ENCODE peak calls at places on chromosomes 6 and 20, in five cellular contexts. T is A549, H is GM12878, E is HepG2, F is K562. U is an unnamed sample.

GRCh38 chr20:10802201-10802600 is 128.4 kb upstream of the JAG1 start:
- DNase-seq in T (no peak), H (no peak), E (no peak), F (no peak), U (peak; percentile 66)

GRCh38 chr6:124002377-124003081 is 198.9 kb downstream of the NKAIN2 start:
- DNase-seq in T (no peak), H (no peak), E (no peak), F (no peak), U (no peak)

GRCh38 chr6:161564951-161565350 is 291.1 kb upstream of the AGPAT4 start:
- DNase-seq in T (no peak), H (no peak), E (no peak), F (no peak), U (no peak)

GRCh38 chr6:142300758-142301251 is 1.0 kb upstream of the ADGRG6 start:
- DNase-seq in T (peak; percentile 12), H (no peak), E (peak; percentile 52), F (no peak), U (peak; percentile 71)

GRCh38 chr6:2203264-2203663 is 42.1 kb downstream of the GMDS start:
- DNase-seq in T (no peak), H (no peak), E (no peak), F (no peak), U (no peak)

GRCh38 chr6:7107578-7108195 is at the start of gene RREB1:
- DNase-seq in T (peak; percentile 85), H (no peak), E (peak; percentile 67), F (peak; percentile 93), U (peak; percentile 54)

GRCh38 chr6:139967497-139967896 is 593.0 kb upstream of the CITED2 start:
- DNase-seq in T (no peak), H (no peak), E (no peak), F (no peak), U (peak; percentile 57)

GRCh38 chr6:3440911-3441310 is 15.9 kb downstream of the SLC22A23 start:
- DNase-seq in T (no peak), H (no peak), E (no peak), F (no peak), U (no peak)

GRCh38 chr6:57303931-57304681 is 13.3 kb upstream of the PRIM2 start:
- DNase-seq in T (no peak), H (no peak), E (no peak), F (no peak), U (no peak)

GRCh38 chr6:7432391-7433207 is 43.0 kb downstream of the RIOK1 start:
- DNase-seq in T (no peak), H (no peak), E (peak; percentile 23), F (no peak), U (no peak)

GRCh38 chr20:8858181-8858794 is 210.6 kb upstream of the PLCB4 start:
- DNase-seq in T (no peak), H (no peak), E (peak; percentile 34), F (no peak), U (peak; percentile 21)

GRCh38 chr6:53673138-53673801 is 7.7 kb upstream of the KLHL31 start:
- DNase-seq in T (peak; percentile 21), H (no peak), E (peak; percentile 71), F (no peak), U (peak; percentile 83)

DNA sequence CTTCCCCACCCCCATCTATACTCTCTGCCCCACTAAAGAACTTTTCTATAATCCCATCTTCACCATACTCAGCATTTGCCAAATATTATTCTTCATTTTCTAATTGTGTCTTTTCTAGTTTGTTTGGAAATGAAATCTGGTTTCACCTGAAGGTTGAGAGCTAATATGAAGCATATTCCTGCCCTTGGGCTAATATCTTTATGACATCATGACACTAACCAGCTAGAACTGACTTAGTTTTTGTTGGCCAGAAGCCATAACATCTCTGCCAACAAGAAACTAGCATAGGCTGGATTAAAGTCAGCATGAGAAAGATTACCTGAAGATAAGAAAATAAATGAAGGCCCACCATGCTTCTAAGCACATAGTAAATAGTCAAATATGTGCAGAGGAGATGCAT is 16.7 kb downstream of the UNC5CL start:
- DNase-seq in T (no peak), H (no peak), E (no peak), F (no peak), U (no peak)
- TF ChIP-seq SMC3 in T (no peak), H (no peak), E (no peak), F (no peak), U (no peak)

DNA sequence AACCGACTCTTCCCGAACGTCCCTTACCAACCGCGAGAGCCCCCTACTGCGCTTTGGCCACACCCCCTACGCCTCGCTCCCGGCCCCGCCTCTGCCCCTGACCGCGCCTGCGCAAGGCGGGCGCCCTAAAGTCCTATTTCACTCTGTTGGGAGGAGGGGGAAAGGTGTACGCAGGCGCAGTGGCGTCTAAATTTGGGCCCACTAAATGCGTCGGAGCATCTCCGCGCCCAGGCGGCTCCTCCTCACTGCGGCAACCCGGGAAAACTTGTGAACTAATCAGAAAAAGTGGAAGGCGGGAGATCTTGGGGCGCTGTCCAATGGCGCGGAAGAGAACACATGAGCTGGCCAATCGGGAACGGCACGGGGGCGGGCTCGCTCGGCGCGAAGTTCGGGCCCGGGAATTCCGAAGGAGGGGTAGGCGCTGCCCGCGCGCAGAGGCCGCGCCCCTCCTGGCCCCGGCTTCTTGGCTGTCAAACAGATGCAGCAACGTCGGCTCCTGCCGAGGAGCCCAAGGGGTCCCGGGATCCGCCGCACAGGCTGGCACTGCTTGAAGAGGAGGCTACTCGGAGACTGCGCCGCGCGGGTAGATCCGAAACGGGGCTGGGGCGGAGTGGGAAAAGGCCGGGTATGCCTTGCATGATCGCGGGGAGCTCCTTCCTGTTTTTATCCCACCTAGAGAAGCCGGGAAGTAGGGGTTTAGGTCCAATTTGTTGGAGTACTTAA is at the start of gene TCF19:
- DNase-seq in T (peak; percentile 96), H (peak; percentile 98), E (peak; percentile 99), F (peak; percentile 100), U (peak; percentile 99)
- TF ChIP-seq POLR2A in T (peak; percentile 32), H (peak; percentile 66), E (peak; percentile 58), F (no peak), U (no peak)

DNA sequence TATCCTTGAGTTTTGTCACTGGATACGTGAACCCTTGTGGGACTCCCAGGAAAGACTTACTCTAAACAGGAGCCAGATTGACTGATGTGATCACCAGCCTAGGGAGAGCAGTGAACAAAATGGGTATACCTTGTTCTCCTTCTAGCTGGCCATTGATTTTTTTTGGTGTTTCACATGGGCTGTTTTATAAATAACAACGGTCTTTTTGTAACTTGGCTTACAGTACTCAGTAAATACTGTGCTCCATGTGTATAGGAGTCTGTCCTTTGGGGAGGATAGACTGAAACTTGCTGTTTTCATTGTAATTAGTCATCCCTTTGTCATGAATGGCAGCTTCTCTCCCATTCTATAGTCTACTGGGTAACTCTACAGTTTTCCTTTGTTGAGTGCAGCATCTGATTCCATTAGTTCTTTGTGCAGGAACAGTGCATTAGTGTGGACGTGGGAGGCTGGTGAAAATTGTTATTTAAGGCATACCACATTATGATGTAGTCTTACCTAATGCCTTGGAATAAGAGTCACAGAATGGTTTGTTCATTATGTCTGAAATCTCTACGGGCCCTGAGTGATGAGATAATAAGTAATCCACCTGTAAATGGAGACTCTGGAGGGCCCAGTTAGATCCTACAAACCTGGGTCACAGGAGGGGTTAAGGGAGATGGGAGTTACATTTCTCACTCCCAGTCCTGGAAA is 89.5 kb downstream of the TIAM2 start:
- DNase-seq in T (no peak), H (no peak), E (peak; percentile 30), F (no peak), U (peak; percentile 25)
- TF ChIP-seq SMC3 in T (no peak), H (no peak), E (no peak), F (no peak), U (no peak)

GRCh38 chr20:294602-295001 is 2.8 kb upstream of the ZCCHC3 start:
- DNase-seq in T (no peak), H (no peak), E (no peak), F (no peak), U (no peak)

GRCh38 chr20:289693-290080 is 863 bp downstream of the C20orf96 start:
- DNase-seq in T (no peak), H (no peak), E (no peak), F (no peak), U (no peak)

GRCh38 chr20:288956-289692 is 1.4 kb downstream of the C20orf96 start:
- DNase-seq in T (no peak), H (no peak), E (no peak), F (no peak), U (no peak)

GRCh38 chr20:286508-286907 is 4.0 kb downstream of the C20orf96 start:
- DNase-seq in T (no peak), H (no peak), E (no peak), F (no peak), U (no peak)

DNA sequence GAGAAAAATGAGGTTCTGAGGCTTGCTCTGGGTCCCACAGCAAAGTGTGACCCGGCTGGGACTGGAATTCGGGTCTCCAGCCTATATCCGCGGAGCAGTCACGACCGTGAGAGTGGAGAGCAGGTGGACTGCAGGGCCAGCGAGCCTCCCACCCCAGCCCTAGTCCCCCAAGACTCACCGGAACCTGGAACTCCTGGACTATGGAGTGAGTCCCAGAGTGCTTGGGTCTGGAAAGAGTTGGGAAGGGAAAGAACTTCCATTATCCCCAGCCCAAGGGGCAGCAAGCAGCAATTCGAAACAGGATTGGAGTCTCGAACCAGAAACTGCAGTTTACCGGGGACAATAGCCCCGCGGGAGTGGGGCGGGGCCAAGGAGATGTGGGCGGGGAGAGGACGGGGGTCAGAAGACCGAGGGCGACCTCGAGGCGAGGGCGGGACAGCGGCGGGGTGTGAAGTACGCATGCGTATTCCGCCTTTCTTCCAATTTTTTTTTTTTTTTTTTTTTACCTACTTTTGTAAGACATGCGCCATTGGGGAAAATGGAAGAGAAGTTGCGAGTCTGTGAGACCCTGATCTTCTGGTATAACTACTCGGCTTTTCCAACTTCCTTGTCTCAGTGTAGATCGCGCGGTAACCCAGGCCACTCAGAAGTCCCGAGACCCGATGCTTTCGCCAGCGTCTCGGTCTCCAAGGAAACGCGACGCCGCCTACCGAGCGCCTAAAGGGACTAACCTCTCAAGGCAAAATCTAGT is at the start of gene C20orf96:
- DNase-seq in T (peak; percentile 98), H (peak; percentile 87), E (peak; percentile 91), F (peak; percentile 95), U (peak; percentile 92)
- TF ChIP-seq POLR2A in T (peak; percentile 40), H (peak; percentile 29), E (peak; percentile 70), F (peak; percentile 64), U (no peak)

GRCh38 chr6:70108230-70108629 is 194.7 kb downstream of the COL9A1 start:
- DNase-seq in T (peak; percentile 4), H (peak; percentile 21), E (peak; percentile 19), F (peak; percentile 34), U (peak; percentile 35)
- TF ChIP-seq SMC3 in T (peak; percentile 23), H (peak; percentile 64), E (peak; percentile 41), F (no peak), U (peak; percentile 44)

DNA sequence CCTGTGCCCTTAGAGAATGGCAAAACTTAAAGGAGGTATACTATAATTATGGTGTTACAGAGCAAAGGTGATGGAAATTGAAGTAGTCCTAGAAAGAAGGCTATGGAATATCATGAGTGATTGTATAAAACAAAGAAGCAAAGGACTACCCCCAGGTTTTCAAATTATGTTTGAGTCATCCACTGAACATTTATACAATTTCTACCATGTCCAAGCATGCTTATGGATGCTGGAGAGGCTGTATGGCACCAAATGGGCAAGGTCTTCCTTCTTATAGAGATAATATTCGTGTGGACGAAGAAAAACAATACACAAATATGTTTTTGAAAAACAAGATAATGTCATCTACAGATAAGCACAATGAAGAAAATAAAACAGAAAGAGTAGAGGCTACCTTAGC is 177.5 kb downstream of the KHDC1L start:
- DNase-seq in T (no peak), H (no peak), E (no peak), F (no peak), U (no peak)
- TF ChIP-seq POLR2A in T (no peak), H (no peak), E (no peak), F (no peak), U (no peak)

GRCh38 chr6:157804448-157805327 is 18.4 kb upstream of the SNX9 start:
- DNase-seq in T (no peak), H (no peak), E (no peak), F (peak; percentile 41), U (peak; percentile 41)
- TF ChIP-seq SMC3 in T (no peak), H (no peak), E (no peak), F (no peak), U (no peak)

GRCh38 chr6:28658475-28659249 is 133.0 kb downstream of the GPX5 start:
- DNase-seq in T (no peak), H (no peak), E (no peak), F (no peak), U (peak; percentile 12)
- TF ChIP-seq POLR2A in T (no peak), H (no peak), E (no peak), F (no peak), U (no peak)